ENCODE peak calls at places on chromosomes 4 and X, in seven cellular contexts. Q is lower lobe of right lung, I is AG09319, Z is A673, V is GM13977, F is psoas muscle, U is tibial nerve. E is an unnamed sample.

GRCh38 chr4:99861120-99861905 is 32.9 kb downstream of the LAMTOR3 start:
- DNase-seq in Q (no peak), I (no peak), Z (no peak), V (no peak), F (no peak), U (no peak), E (no peak)

GRCh38 chrX:12955882-12956703 is 18.8 kb upstream of the TMSB4X start:
- DNase-seq in Q (peak), I (no peak), Z (peak), V (no peak), F (peak), U (no peak), E (peak)

GRCh38 chr4:100162027-100162685 is 28.1 kb downstream of the DDIT4L start:
- DNase-seq in Q (no peak), I (no peak), Z (peak), V (no peak), F (no peak), U (no peak), E (no peak)

GRCh38 chrX:13279279-13280009 is 40.4 kb downstream of the ATXN3L start:
- DNase-seq in Q (no peak), I (no peak), Z (no peak), V (no peak), F (no peak), U (no peak), E (no peak)

GRCh38 chr4:43732829-43733426 is 715.7 kb downstream of the KCTD8 start:
- DNase-seq in Q (no peak), I (no peak), Z (no peak), V (no peak), F (no peak), U (no peak), E (no peak)

GRCh38 chr4:26753642-26754041 is 107.0 kb upstream of the STIM2 start:
- DNase-seq in Q (no peak), I (peak), Z (no peak), V (no peak), F (peak), U (no peak), E (no peak)

GRCh38 chr4:27123769-27124124 is 263.1 kb downstream of the STIM2 start:
- DNase-seq in Q (no peak), I (no peak), Z (no peak), V (no peak), F (no peak), U (no peak), E (no peak)

GRCh38 chr4:88628746-88629145 is 36.5 kb downstream of the HERC3 start:
- DNase-seq in Q (no peak), I (no peak), Z (no peak), V (no peak), F (no peak), U (no peak), E (no peak)

GRCh38 chr4:176333076-176333475 is 13.3 kb downstream of the SPCS3 start:
- DNase-seq in Q (no peak), I (no peak), Z (no peak), V (no peak), F (no peak), U (no peak), E (no peak)

GRCh38 chr4:119841361-119841760 is 212.8 kb upstream of the PDE5A start:
- DNase-seq in Q (no peak), I (no peak), Z (no peak), V (no peak), F (no peak), U (no peak), E (no peak)

GRCh38 chr4:85833311-85833710 is 358.4 kb downstream of the ARHGAP24 start:
- DNase-seq in Q (no peak), I (no peak), Z (no peak), V (no peak), F (no peak), U (no peak), E (no peak)

GRCh38 chr4:10730019-10730418 is 45.5 kb upstream of the CLNK start:
- DNase-seq in Q (no peak), I (no peak), Z (no peak), V (no peak), F (no peak), U (no peak), E (no peak)

GRCh38 chr4:2839060-2839459 is 4.6 kb upstream of the ADD1 start:
- DNase-seq in Q (no peak), I (no peak), Z (no peak), V (no peak), F (no peak), U (no peak), E (no peak)

GRCh38 chr4:81518762-81519427 is 47.2 kb upstream of the RASGEF1B start:
- DNase-seq in Q (no peak), I (no peak), Z (no peak), V (no peak), F (no peak), U (no peak), E (no peak)

GRCh38 chrX:126448681-126449080 is 103.9 kb downstream of the DCAF12L1 start:
- DNase-seq in Q (no peak), I (no peak), Z (no peak), V (no peak), F (no peak), U (no peak), E (no peak)

GRCh38 chrX:99857455-99857854 is 552.6 kb downstream of the PCDH19 start:
- DNase-seq in Q (no peak), I (no peak), Z (no peak), V (no peak), F (no peak), U (no peak), E (no peak)

GRCh38 chr4:66094070-66094469 is 423.8 kb upstream of the EPHA5 start:
- DNase-seq in Q (no peak), I (no peak), Z (no peak), V (no peak), F (no peak), U (no peak), E (no peak)

GRCh38 chrX:36898301-36898700 is 109.9 kb upstream of the FAM47C start:
- DNase-seq in Q (no peak), I (no peak), Z (peak), V (peak), F (no peak), U (no peak), E (peak)

GRCh38 chr4:95761871-95762270 is 78.0 kb upstream of the PDHA2 start:
- DNase-seq in Q (no peak), I (no peak), Z (no peak), V (no peak), F (no peak), U (no peak), E (no peak)

GRCh38 chrX:13068651-13069050 is 24.2 kb upstream of the FAM9C start:
- DNase-seq in Q (no peak), I (no peak), Z (no peak), V (no peak), F (no peak), U (no peak), E (no peak)

GRCh38 chr4:65999518-65999871 is 329.2 kb upstream of the EPHA5 start:
- DNase-seq in Q (no peak), I (no peak), Z (no peak), V (no peak), F (no peak), U (no peak), E (no peak)

GRCh38 chrX:120305531-120306145 is 5.6 kb downstream of the TMEM255A start:
- DNase-seq in Q (no peak), I (no peak), Z (peak), V (no peak), F (no peak), U (no peak), E (no peak)

GRCh38 chrX:23854945-23855344 is 52.8 kb downstream of the APOO start:
- DNase-seq in Q (peak), I (no peak), Z (no peak), V (no peak), F (peak), U (no peak), E (no peak)

GRCh38 chrX:71128166-71128833 is 9.9 kb downstream of the MED12 start:
- DNase-seq in Q (no peak), I (no peak), Z (no peak), V (no peak), F (no peak), U (no peak), E (no peak)

GRCh38 chr4:139243448-139244365 is 36.3 kb downstream of the MGARP start:
- DNase-seq in Q (no peak), I (peak), Z (no peak), V (no peak), F (no peak), U (no peak), E (no peak)

GRCh38 chr4:7041851-7042696 is 1.1 kb upstream of the TADA2B start:
- DNase-seq in Q (peak), I (no peak), Z (peak), V (peak), F (peak), U (peak), E (peak)

GRCh38 chr4:185412412-185412811 is 13.4 kb downstream of the UFSP2 start:
- DNase-seq in Q (no peak), I (no peak), Z (no peak), V (no peak), F (no peak), U (no peak), E (no peak)

GRCh38 chr4:82519776-82520175 is 42.0 kb downstream of the TMEM150C start:
- DNase-seq in Q (no peak), I (no peak), Z (no peak), V (no peak), F (no peak), U (no peak), E (no peak)

GRCh38 chr4:12545845-12546244 is 938.3 kb downstream of the RAB28 start:
- DNase-seq in Q (no peak), I (no peak), Z (no peak), V (no peak), F (no peak), U (no peak), E (no peak)

GRCh38 chrX:133555796-133556458 is 140.6 kb upstream of the GPC4 start:
- DNase-seq in Q (no peak), I (no peak), Z (no peak), V (no peak), F (no peak), U (no peak), E (no peak)

GRCh38 chrX:18210470-18210869 is 10.2 kb downstream of the BEND2 start:
- DNase-seq in Q (no peak), I (no peak), Z (peak), V (no peak), F (no peak), U (no peak), E (no peak)
- TF ChIP-seq CTCF in Q (no peak), I (no peak), Z (peak), V (no peak), F (no peak), U (peak), E (no peak)

GRCh38 chr4:72567821-72568620 is 1.0 kb downstream of the ADAMTS3 start:
- DNase-seq in Q (peak), I (peak), Z (peak), V (peak), F (peak), U (peak), E (peak)
- TF ChIP-seq CTCF in Q (peak), I (peak), Z (no peak), V (no peak), F (peak), U (no peak), E (no peak)

GRCh38 chr4:145180298-145181090 is at the start of gene OTUD4:
- DNase-seq in Q (peak), I (peak), Z (peak), V (peak), F (peak), U (peak), E (peak)
- TF ChIP-seq CTCF in Q (peak), I (peak), Z (peak), V (peak), F (peak), U (peak), E (peak)

GRCh38 chr4:40303751-40304150 is 31.4 kb upstream of the CHRNA9 start:
- DNase-seq in Q (no peak), I (no peak), Z (no peak), V (no peak), F (no peak), U (no peak), E (no peak)

GRCh38 chr4:40301592-40301991 is 33.5 kb upstream of the CHRNA9 start:
- DNase-seq in Q (no peak), I (no peak), Z (no peak), V (peak), F (no peak), U (no peak), E (peak)

GRCh38 chr4:40300371-40301162 is 34.6 kb upstream of the CHRNA9 start:
- DNase-seq in Q (no peak), I (no peak), Z (no peak), V (no peak), F (no peak), U (no peak), E (no peak)

GRCh38 chr4:40299126-40299525 is 36.0 kb upstream of the CHRNA9 start:
- DNase-seq in Q (no peak), I (no peak), Z (no peak), V (no peak), F (no peak), U (no peak), E (no peak)

DNA sequence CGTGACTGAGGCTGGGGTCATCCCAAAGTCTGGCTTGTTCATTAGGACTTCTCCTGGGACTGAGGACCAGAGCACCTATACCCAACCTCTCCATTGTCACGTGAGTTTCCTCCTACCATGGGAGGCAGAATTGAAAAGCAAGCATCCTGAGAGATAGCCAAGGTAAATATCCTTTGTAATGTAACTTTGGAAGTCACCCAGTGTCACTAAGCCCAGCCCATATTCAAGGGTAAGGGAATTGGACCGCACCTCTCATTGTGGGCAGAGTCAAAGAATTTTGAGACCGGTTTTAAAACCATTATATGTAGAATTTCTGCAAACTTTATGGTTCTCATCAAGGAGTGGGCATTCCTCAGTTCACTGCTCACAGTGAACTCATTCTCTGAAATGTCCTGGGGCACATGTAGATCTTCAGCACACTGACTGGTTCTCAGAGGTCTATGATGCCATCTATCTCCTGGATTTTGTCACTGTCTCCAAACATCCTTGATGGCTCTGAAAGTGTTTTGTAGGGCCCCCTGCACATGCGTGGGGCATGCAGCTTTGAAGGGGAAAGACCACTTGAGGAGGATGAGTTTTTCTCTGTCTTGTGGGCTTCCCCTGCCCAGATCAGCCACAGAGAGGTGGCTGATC is 35.3 kb upstream of the CHRNA9 start:
- DNase-seq in Q (no peak), I (no peak), Z (no peak), V (no peak), F (no peak), U (no peak), E (no peak)
- TF ChIP-seq CTCF in Q (no peak), I (no peak), Z (peak), V (peak), F (no peak), U (no peak), E (no peak)

GRCh38 chrX:103774070-103774642 is 2.5 kb upstream of the PLP1 start:
- DNase-seq in Q (no peak), I (no peak), Z (peak), V (no peak), F (no peak), U (no peak), E (no peak)
- TF ChIP-seq CTCF in Q (peak), I (peak), Z (peak), V (no peak), F (peak), U (peak), E (no peak)

GRCh38 chr4:143202824-143203223 is 18.1 kb downstream of the USP38 start:
- DNase-seq in Q (no peak), I (no peak), Z (peak), V (no peak), F (no peak), U (no peak), E (no peak)
- TF ChIP-seq CTCF in Q (peak), I (peak), Z (peak), V (peak), F (peak), U (peak), E (peak)

DNA sequence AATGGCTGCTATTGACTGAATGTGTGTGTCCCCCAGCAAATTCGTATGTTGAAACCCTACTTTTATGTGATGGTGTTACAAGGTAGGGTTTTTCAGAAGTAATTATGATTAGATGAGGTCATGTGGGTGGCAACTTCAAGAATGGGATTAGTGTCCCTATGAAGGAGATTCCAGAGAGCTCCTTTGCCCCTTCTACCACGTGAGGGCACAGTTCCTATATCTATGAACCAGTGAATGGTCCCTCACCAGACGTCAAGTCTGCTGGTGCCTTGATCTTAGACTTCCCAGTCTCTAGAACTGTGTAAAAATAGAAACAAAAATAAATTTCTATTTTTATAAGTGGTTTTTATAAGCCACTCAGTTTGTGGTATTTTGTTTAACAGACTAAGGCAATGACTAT is 1137.6 kb upstream of the IGFBP7 start:
- DNase-seq in Q (no peak), I (no peak), Z (no peak), V (no peak), F (no peak), U (no peak), E (no peak)
- TF ChIP-seq CTCF in Q (no peak), I (no peak), Z (no peak), V (no peak), F (no peak), U (no peak), E (no peak)

GRCh38 chrX:16664626-16665025 is 14.7 kb downstream of the S100G start:
- DNase-seq in Q (no peak), I (no peak), Z (no peak), V (no peak), F (no peak), U (no peak), E (no peak)
- TF ChIP-seq CTCF in Q (no peak), I (no peak), Z (peak), V (no peak), F (no peak), U (no peak), E (no peak)